ENCODE peak calls at places on chromosomes 11 and 22, in ten cellular contexts. P is fibroblast of pulmonary artery; D is T-cell; L is GM04504; J is NCI-H460; E is naive thymus-derived CD4-positive, alpha-beta T cell; C is tibial artery; N is kidney epithelial cell; Y is fibroblast of the conjunctiva; B is mesendoderm. S is an unnamed sample.

GRCh38 chr11:23406131-23406819 is 546.0 kb upstream of the CCDC179 start:
- DNase-seq in N (no peak), C (no peak), Y (no peak), J (no peak), L (no peak), P (no peak), D (no peak), B (peak), E (no peak), S (no peak)

GRCh38 chr22:36359172-36359973 is 28.4 kb downstream of the MYH9 start:
- DNase-seq in D (no peak), E (no peak), B (no peak), P (no peak), J (no peak), C (no peak), N (no peak), L (no peak), Y (no peak), S (no peak)

GRCh38 chr11:114736806-114737205 is 58.5 kb downstream of the NXPE2 start:
- DNase-seq in J (no peak), E (no peak), P (no peak), N (no peak), L (no peak), B (peak), C (no peak), D (no peak), Y (no peak), S (no peak)

GRCh38 chr22:25364281-25364680 is 144.8 kb downstream of the CRYBB2 start:
- DNase-seq in C (peak), Y (no peak), L (no peak), P (no peak), N (no peak), D (no peak), J (no peak), E (no peak), B (no peak), S (no peak)

GRCh38 chr22:24106385-24107381 is 74.6 kb upstream of the SUSD2 start:
- DNase-seq in B (peak), D (peak), Y (no peak), L (no peak), P (no peak), C (no peak), N (no peak), E (peak), J (no peak), S (peak)

GRCh38 chr11:18684267-18684666 is 14.3 kb upstream of the TMEM86A start:
- DNase-seq in P (no peak), B (no peak), C (no peak), N (no peak), E (no peak), L (no peak), Y (no peak), J (no peak), D (no peak), S (no peak)

GRCh38 chr22:33240901-33241300 is 182.7 kb upstream of the SYN3 start:
- DNase-seq in Y (no peak), E (no peak), B (no peak), N (no peak), P (peak), J (no peak), C (no peak), L (peak), D (no peak), S (no peak)

GRCh38 chr11:7204778-7205177 is 46.9 kb upstream of the SYT9 start:
- DNase-seq in B (peak), Y (no peak), D (no peak), J (no peak), C (no peak), P (peak), E (no peak), N (peak), L (no peak), S (no peak)

GRCh38 chr22:33898121-33898520 is 22.2 kb downstream of the LARGE1 start:
- DNase-seq in Y (no peak), J (no peak), N (no peak), L (no peak), B (no peak), P (no peak), D (no peak), C (no peak), E (no peak), S (no peak)

GRCh38 chr11:86958259-86958658 is 3.1 kb upstream of the FZD4 start:
- DNase-seq in N (no peak), P (no peak), J (no peak), Y (no peak), B (no peak), C (no peak), L (no peak), D (no peak), E (no peak), S (no peak)

GRCh38 chr22:49533886-49534285 is 293.8 kb downstream of the BRD1 start:
- DNase-seq in N (no peak), B (no peak), P (no peak), D (no peak), L (no peak), C (peak), E (no peak), J (no peak), Y (no peak), S (no peak)

GRCh38 chr11:92240946-92241345 is 16.3 kb downstream of the FAT3 start:
- DNase-seq in C (no peak), N (no peak), Y (no peak), B (peak), E (no peak), D (no peak), L (no peak), P (no peak), J (no peak), S (no peak)

GRCh38 chr11:111879637-111879960 is 258 bp downstream of the CFAP68 start:
- DNase-seq in L (no peak), Y (no peak), P (no peak), N (no peak), E (no peak), C (no peak), D (no peak), J (no peak), B (no peak), S (no peak)

GRCh38 chr11:60428517-60428916 is 855 bp upstream of the MS4A5 start:
- DNase-seq in J (no peak), C (no peak), Y (no peak), N (no peak), D (no peak), P (no peak), B (peak), L (no peak), E (no peak), S (peak)

GRCh38 chr11:33829430-33830141 is 55.3 kb upstream of the FBXO3 start:
- DNase-seq in J (peak), E (peak), L (peak), N (peak), B (peak), Y (peak), D (peak), C (peak), P (peak), S (peak)

GRCh38 chr11:46327829-46328228 is 19.4 kb upstream of the DGKZ start:
- DNase-seq in C (no peak), J (no peak), E (no peak), B (no peak), Y (no peak), P (no peak), N (no peak), D (no peak), L (no peak), S (no peak)

GRCh38 chr11:11607772-11608171 is 14.0 kb downstream of the GALNT18 start:
- DNase-seq in D (no peak), E (no peak), Y (no peak), J (no peak), C (no peak), L (no peak), N (no peak), P (no peak), B (peak), S (no peak)

GRCh38 chr11:57476223-57476882 is 16.0 kb downstream of the RTN4RL2 start:
- DNase-seq in C (no peak), P (no peak), B (no peak), J (no peak), D (no peak), Y (no peak), E (no peak), N (no peak), L (no peak), S (no peak)